ENCODE peak calls at places on chromosomes 7 and 10, in five cellular contexts. Z is WERI-Rb-1, X is NCI-H1436, A is DMS79, M is activated gamma-delta T cell treated with Interleukin-2 at 50 U/mL for 16 hours. F is an unnamed sample.

GRCh38 chr7:112743811-112744210 is 46.4 kb downstream of the TMEM168 start:
- DNase-seq in Z (no peak), X (no peak), A (peak), M (no peak), F (no peak)

GRCh38 chr10:120950103-120950561 is 99.0 kb downstream of the WDR11 start:
- DNase-seq in Z (no peak), X (no peak), A (no peak), M (no peak), F (peak)

GRCh38 chr7:46089281-46089680 is 168.2 kb upstream of the IGFBP3 start:
- DNase-seq in Z (no peak), X (no peak), A (no peak), M (no peak), F (no peak)

GRCh38 chr10:7700577-7701125 is 2.5 kb upstream of the ITIH2 start:
- DNase-seq in Z (no peak), X (no peak), A (no peak), M (no peak), F (no peak)

GRCh38 chr7:140595468-140596147 is 45.0 kb downstream of the DENND2A start:
- DNase-seq in Z (no peak), X (no peak), A (no peak), M (no peak), F (no peak)

GRCh38 chr10:20712766-20713165 is 184.3 kb downstream of the NEBL start:
- DNase-seq in Z (no peak), X (no peak), A (no peak), M (no peak), F (no peak)

GRCh38 chr7:116601426-116601825 is 70.6 kb upstream of the MET start:
- DNase-seq in Z (no peak), X (no peak), A (no peak), M (no peak), F (no peak)

GRCh38 chr10:55628260-55628701 is 732.8 kb downstream of the ZWINT start:
- DNase-seq in Z (peak), X (no peak), A (no peak), M (no peak), F (peak)

GRCh38 chr10:102951316-102951715 is 33.2 kb downstream of the CNNM2 start:
- DNase-seq in Z (no peak), X (no peak), A (no peak), M (no peak), F (no peak)

GRCh38 chr10:32207544-32207943 is 139.4 kb downstream of the EPC1 start:
- DNase-seq in Z (peak), X (peak), A (no peak), M (peak), F (peak)

GRCh38 chr10:33332183-33333031 is 2.1 kb downstream of the NRP1 start:
- DNase-seq in Z (no peak), X (no peak), A (no peak), M (no peak), F (no peak)

GRCh38 chr10:80075781-80076180 is 2.7 kb upstream of the TMEM254 start:
- DNase-seq in Z (no peak), X (no peak), A (no peak), M (no peak), F (no peak)

GRCh38 chr10:87850742-87851205 is 12.6 kb downstream of the KLLN start:
- DNase-seq in Z (peak), X (peak), A (no peak), M (peak), F (no peak)

GRCh38 chr10:61835909-61836232 is 65.6 kb upstream of the ARID5B start:
- DNase-seq in Z (no peak), X (no peak), A (no peak), M (no peak), F (no peak)

GRCh38 chr7:84477786-84478405 is 283.3 kb upstream of the SEMA3A start:
- DNase-seq in Z (no peak), X (no peak), A (no peak), M (no peak), F (no peak)

GRCh38 chr7:157412491-157413180 is 75.8 kb downstream of the DNAJB6 start:
- DNase-seq in Z (no peak), X (no peak), A (no peak), M (no peak), F (no peak)

GRCh38 chr10:59234814-59235429 is 58.5 kb downstream of the PHYHIPL start:
- DNase-seq in Z (no peak), X (peak), A (no peak), M (no peak), F (no peak)

GRCh38 chr10:43944742-43945730 is 296.4 kb upstream of the ZNF32 start:
- DNase-seq in Z (no peak), X (no peak), A (no peak), M (no peak), F (no peak)

GRCh38 chr7:4681922-4682620 is at the start of gene FOXK1:
- DNase-seq in Z (peak), X (peak), A (peak), M (peak), F (peak)

GRCh38 chr7:106284516-106285050 is at the start of gene NAMPT:
- DNase-seq in Z (peak), X (no peak), A (no peak), M (peak), F (peak)

GRCh38 chr10:33657154-33657900 is 322.9 kb upstream of the NRP1 start:
- DNase-seq in Z (no peak), X (no peak), A (peak), M (no peak), F (no peak)

GRCh38 chr7:54541941-54542618 is at the start of gene VSTM2A:
- DNase-seq in Z (peak), X (no peak), A (peak), M (no peak), F (peak)

GRCh38 chr7:30933124-30933893 is 21.7 kb downstream of the AQP1 start:
- DNase-seq in Z (peak), X (peak), A (no peak), M (no peak), F (no peak)

GRCh38 chr7:141484907-141485306 is 66.3 kb upstream of the AGK start:
- DNase-seq in Z (no peak), X (no peak), A (no peak), M (no peak), F (no peak)

GRCh38 chr7:832292-832967 is at the start of gene SUN1:
- DNase-seq in Z (no peak), X (no peak), A (no peak), M (peak), F (no peak)

GRCh38 chr10:50400694-50401093 is 149.4 kb upstream of the ASAH2 start:
- DNase-seq in Z (no peak), X (no peak), A (no peak), M (no peak), F (no peak)

GRCh38 chr10:18501198-18501597 is 150.2 kb downstream of the NSUN6 start:
- DNase-seq in Z (no peak), X (no peak), A (no peak), M (no peak), F (no peak)

GRCh38 chr7:21326916-21327315 is 101.0 kb upstream of the SP4 start:
- DNase-seq in Z (no peak), X (no peak), A (no peak), M (no peak), F (no peak)